ENCODE peak calls at places on chromosomes 12 and 14, in eight cellular contexts. Y, I, T, X, J, U, C and Z are unnamed samples.

GRCh38 chr12:80201908-80202307 is 102.6 kb downstream of the OTOGL start:
- DNase-seq in Y (no peak), I (no peak), T (no peak), X (no peak), J (no peak), U (no peak), C (no peak), Z (no peak)

GRCh38 chr12:102960766-102961487 is 3.5 kb downstream of the ASCL1 start:
- DNase-seq in Y (no peak), I (no peak), T (no peak), X (no peak), J (no peak), U (no peak), C (no peak), Z (no peak)

GRCh38 chr12:89655851-89656250 is 52.8 kb downstream of the ATP2B1 start:
- DNase-seq in Y (no peak), I (no peak), T (no peak), X (no peak), J (no peak), U (no peak), C (no peak), Z (peak; percentile 28)

GRCh38 chr14:100294213-100294962 is 11.9 kb downstream of the SLC25A29 start:
- DNase-seq in Y (no peak), I (peak; percentile 61), T (no peak), X (peak; percentile 6), J (no peak), U (no peak), C (no peak), Z (no peak)

GRCh38 chr14:50679674-50680073 is 11.6 kb upstream of the SAV1 start:
- DNase-seq in Y (no peak), I (no peak), T (no peak), X (no peak), J (no peak), U (no peak), C (no peak), Z (no peak)

GRCh38 chr14:25150934-25151790 is 101.2 kb upstream of the STXBP6 start:
- DNase-seq in Y (peak; percentile 54), I (no peak), T (no peak), X (no peak), J (peak; percentile 6), U (no peak), C (peak; percentile 31), Z (peak; percentile 51)

GRCh38 chr12:24820872-24821271 is 128.0 kb downstream of the BCAT1 start:
- DNase-seq in Y (no peak), I (no peak), T (no peak), X (no peak), J (no peak), U (no peak), C (no peak), Z (no peak)

GRCh38 chr12:108638141-108638823 is 4.6 kb upstream of the SELPLG start:
- DNase-seq in Y (no peak), I (peak; percentile 52), T (no peak), X (peak; percentile 42), J (no peak), U (peak; percentile 51), C (no peak), Z (no peak)

GRCh38 chr14:85313801-85314207 is 216.1 kb upstream of the FLRT2 start:
- DNase-seq in Y (no peak), I (no peak), T (no peak), X (no peak), J (no peak), U (no peak), C (no peak), Z (no peak)

GRCh38 chr14:81435578-81436295 is 35.6 kb upstream of the STON2 start:
- DNase-seq in Y (peak; percentile 26), I (peak; percentile 44), T (no peak), X (peak; percentile 42), J (no peak), U (no peak), C (peak; percentile 72), Z (peak; percentile 80)

GRCh38 chr14:69539631-69540410 is 34.9 kb downstream of the CCDC177 start:
- DNase-seq in Y (peak; percentile 47), I (no peak), T (no peak), X (peak; percentile 21), J (no peak), U (no peak), C (no peak), Z (no peak)

GRCh38 chr12:65074932-65075331 is 46.2 kb downstream of the WIF1 start:
- DNase-seq in Y (peak; percentile 6), I (no peak), T (no peak), X (no peak), J (peak; percentile 27), U (no peak), C (no peak), Z (no peak)

GRCh38 chr12:17335487-17335886 is 729.5 kb upstream of the LMO3 start:
- DNase-seq in Y (no peak), I (no peak), T (no peak), X (no peak), J (no peak), U (no peak), C (no peak), Z (no peak)

GRCh38 chr12:24081581-24081980 is 132.1 kb upstream of the SOX5 start:
- DNase-seq in Y (no peak), I (no peak), T (no peak), X (no peak), J (no peak), U (no peak), C (no peak), Z (no peak)

GRCh38 chr12:109394891-109395290 is 47.2 kb downstream of the MYO1H start:
- DNase-seq in Y (no peak), I (no peak), T (no peak), X (no peak), J (no peak), U (no peak), C (no peak), Z (no peak)

GRCh38 chr14:74571901-74572828 is 39.9 kb downstream of the LTBP2 start:
- DNase-seq in Y (peak; percentile 91), I (peak; percentile 40), T (no peak), X (peak; percentile 21), J (peak; percentile 78), U (no peak), C (no peak), Z (no peak)

GRCh38 chr14:33363687-33364086 is 425.0 kb downstream of the NPAS3 start:
- DNase-seq in Y (no peak), I (no peak), T (no peak), X (no peak), J (no peak), U (no peak), C (no peak), Z (no peak)

GRCh38 chr14:41641690-41642089 is 35.0 kb downstream of the LRFN5 start:
- DNase-seq in Y (no peak), I (no peak), T (no peak), X (no peak), J (no peak), U (no peak), C (no peak), Z (no peak)
- TF ChIP-seq POLR2A in Y (no peak), I (no peak), T (no peak), X (no peak), J (no peak), U (no peak), C (no peak), Z (no peak)

GRCh38 chr14:21236948-21237797 is 32.1 kb downstream of the HNRNPC start:
- DNase-seq in Y (no peak), I (no peak), T (no peak), X (no peak), J (no peak), U (no peak), C (no peak), Z (no peak)
- TF ChIP-seq POLR2A in Y (no peak), I (no peak), T (no peak), X (no peak), J (no peak), U (peak; percentile 53), C (no peak), Z (no peak)

GRCh38 chr12:110403146-110403974 is at the start of gene ANAPC7:
- DNase-seq in Y (peak; percentile 96), I (peak; percentile 93), T (peak; percentile 87), X (peak; percentile 92), J (peak; percentile 83), U (peak; percentile 77), C (peak; percentile 93), Z (peak; percentile 95)

DNA sequence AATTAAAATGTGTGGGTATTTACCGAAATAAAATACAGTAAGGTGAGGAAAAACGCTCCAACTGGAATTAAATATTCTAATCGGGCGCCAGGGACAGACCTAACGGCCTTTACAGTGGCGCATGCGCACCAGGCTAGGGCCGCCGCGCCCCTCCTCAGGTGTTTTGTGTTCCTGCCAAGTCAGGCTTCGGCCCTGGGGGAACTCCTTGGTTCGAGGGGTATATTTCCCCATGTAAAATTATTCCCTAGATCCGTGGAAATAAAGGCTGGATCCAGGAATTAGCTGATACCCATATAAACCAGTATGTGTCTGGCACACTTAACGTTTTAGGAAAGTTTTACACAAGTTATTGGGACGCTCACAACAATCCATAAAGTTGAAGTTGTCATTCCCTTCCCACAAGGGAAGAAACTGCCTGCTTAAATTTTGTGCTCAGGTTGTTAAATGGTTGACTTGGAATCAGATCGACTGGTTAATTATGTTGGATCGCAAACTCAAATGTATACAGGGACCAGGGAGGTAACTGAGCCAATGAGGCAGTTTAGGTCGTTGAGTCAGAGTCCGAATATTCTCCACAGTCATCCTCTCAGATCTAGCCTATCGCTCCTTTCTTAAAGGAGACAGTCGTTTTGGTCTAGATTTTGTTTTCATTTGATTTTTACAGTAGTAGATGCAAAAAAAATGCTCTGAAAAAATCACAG is 617 bp upstream of the ANAPC7 start:
- DNase-seq in Y (peak; percentile 86), I (peak; percentile 77), T (peak; percentile 52), X (peak; percentile 83), J (peak; percentile 45), U (peak; percentile 38), C (peak; percentile 93), Z (peak; percentile 91)
- TF ChIP-seq POLR2A in Y (no peak), I (no peak), T (no peak), X (no peak), J (peak; percentile 24), U (no peak), C (peak; percentile 10), Z (peak; percentile 10)

GRCh38 chr14:54577494-54577893 is 10.6 kb downstream of the SAMD4A start:
- DNase-seq in Y (no peak), I (no peak), T (no peak), X (no peak), J (no peak), U (no peak), C (no peak), Z (no peak)
- TF ChIP-seq POLR2A in Y (no peak), I (no peak), T (no peak), X (no peak), J (no peak), U (no peak), C (no peak), Z (no peak)